ENCODE peak calls at places on chromosome 21, in ten cellular contexts. U is NCI-H1694 treated with DMSO at 0.1 percent for 48 hours; Q is iris pigment epithelial cell; G is H9; O is fibroblast of lung; S is osteoblast; W is stimulated activated CD4-positive, alpha-beta T cell treated with anti-CD3 and anti-CD28 coated beads, Interleukin-12 subunit alpha, Interleukin-12 subunit beta, amount 100 ng/mL, for 4 hours; E is AG20443; K is activated CD8-positive, alpha-beta T cell treated with anti-CD3 and anti-CD28 coated beads for 36 hours; X is EL. P is an unnamed sample.
A peak's percentile ranks its signal among the peaks of the same experiment; 100 is the strongest.

GRCh38 chr21:28308516-28308915 is 684.2 kb downstream of the LTN1 start:
- DNase-seq in W (no peak), X (peak; percentile 20), U (no peak), Q (peak; percentile 23), G (no peak), E (no peak), K (no peak), S (peak; percentile 23), O (no peak), P (peak; percentile 82)

GRCh38 chr21:41098481-41098880 is 69.5 kb upstream of the BACE2 start:
- DNase-seq in O (no peak), E (no peak), W (no peak), G (no peak), U (no peak), K (no peak), S (no peak), X (no peak), Q (no peak), P (no peak)

GRCh38 chr21:43578677-43579313 is 80.5 kb downstream of the HSF2BP start:
- DNase-seq in X (no peak), E (peak; percentile 45), K (no peak), O (no peak), S (no peak), Q (peak; percentile 68), W (no peak), U (no peak), G (no peak), P (peak; percentile 59)

GRCh38 chr21:31117046-31117916 is 79.0 kb upstream of the KRTAP19-8 start:
- DNase-seq in G (no peak), O (peak; percentile 81), E (peak; percentile 88), K (no peak), S (peak; percentile 94), Q (peak; percentile 86), X (peak; percentile 71), U (no peak), W (no peak), P (peak; percentile 86)

GRCh38 chr21:42227909-42228708 is 9.2 kb downstream of the ABCG1 start:
- DNase-seq in E (peak; percentile 85), K (peak; percentile 97), G (peak; percentile 77), S (peak; percentile 91), O (peak; percentile 97), W (peak; percentile 78), Q (peak; percentile 82), U (no peak), X (peak; percentile 65), P (peak; percentile 91)

GRCh38 chr21:26148834-26149354 is 21.7 kb downstream of the APP start:
- DNase-seq in U (no peak), G (no peak), S (peak; percentile 65), K (no peak), O (peak; percentile 74), W (no peak), Q (peak; percentile 66), X (peak; percentile 77), E (peak; percentile 46), P (peak; percentile 69)

GRCh38 chr21:45404726-45405270 is at the start of gene COL18A1:
- DNase-seq in U (no peak), K (peak; percentile 37), S (peak; percentile 97), E (peak; percentile 86), X (peak; percentile 51), W (peak; percentile 52), Q (no peak), O (peak; percentile 56), G (peak; percentile 84), P (peak; percentile 42)

GRCh38 chr21:43644609-43645008 is 14.7 kb downstream of the HSF2BP start:
- DNase-seq in W (no peak), E (peak; percentile 35), S (peak; percentile 68), G (no peak), K (no peak), U (peak; percentile 6), X (no peak), Q (peak; percentile 66), O (peak; percentile 29), P (peak; percentile 67)

GRCh38 chr21:41570791-41571355 is 62.9 kb upstream of the TMPRSS2 start:
- DNase-seq in Q (no peak), E (no peak), G (no peak), W (no peak), X (no peak), K (no peak), O (no peak), S (no peak), U (no peak), P (no peak)

GRCh38 chr21:42660118-42660470 is 6.7 kb downstream of the PDE9A start:
- DNase-seq in Q (no peak), S (no peak), X (no peak), O (no peak), W (no peak), G (no peak), K (no peak), E (no peak), U (no peak), P (no peak)

GRCh38 chr21:45997495-45998275 is 16.1 kb downstream of the COL6A1 start:
- DNase-seq in O (no peak), K (no peak), G (no peak), Q (no peak), E (no peak), S (peak; percentile 66), W (no peak), X (no peak), U (no peak), P (no peak)

GRCh38 chr21:44902268-44903053 is 18.2 kb downstream of the ITGB2 start:
- DNase-seq in X (no peak), Q (no peak), K (no peak), E (no peak), U (no peak), G (no peak), S (peak; percentile 50), W (no peak), O (no peak), P (no peak)

GRCh38 chr21:33937931-33938339 is 22.3 kb upstream of the ATP5PO start:
- DNase-seq in W (no peak), K (peak; percentile 74), E (no peak), O (no peak), G (no peak), Q (no peak), U (no peak), X (no peak), S (no peak), P (no peak)

P was measured in IMR-90.